ENCODE peak calls at places on chromosomes 5 and 9, in ten cellular contexts. One of them, this sample, is unnamed.

GRCh38 chr9:108551030-108551964 is 304.5 kb downstream of the ACTL7B start:
- DNase-seq in Caco-2: no peak
- DNase-seq in bronchial epithelial cell: peak
- DNase-seq in lower leg skin: no peak
- DNase-seq in A549: peak
- DNase-seq in suprapubic skin: no peak
- DNase-seq in heart left ventricle: no peak
- DNase-seq in astrocyte of the cerebellum: peak
- DNase-seq in astrocyte: peak
- DNase-seq in psoas muscle: no peak
- DNase-seq in this sample: peak

GRCh38 chr9:469672-470040 is 255.0 kb downstream of the DOCK8 start:
- DNase-seq in Caco-2: no peak
- DNase-seq in bronchial epithelial cell: no peak
- DNase-seq in lower leg skin: no peak
- DNase-seq in A549: no peak
- DNase-seq in suprapubic skin: no peak
- DNase-seq in heart left ventricle: peak
- DNase-seq in astrocyte of the cerebellum: no peak
- DNase-seq in astrocyte: no peak
- DNase-seq in psoas muscle: peak
- DNase-seq in this sample: no peak

GRCh38 chr5:88666761-88667186 is 216.2 kb downstream of the MEF2C start:
- DNase-seq in Caco-2: no peak
- DNase-seq in bronchial epithelial cell: no peak
- DNase-seq in lower leg skin: no peak
- DNase-seq in A549: no peak
- DNase-seq in suprapubic skin: no peak
- DNase-seq in heart left ventricle: no peak
- DNase-seq in astrocyte of the cerebellum: no peak
- DNase-seq in astrocyte: peak
- DNase-seq in psoas muscle: no peak
- DNase-seq in this sample: peak

GRCh38 chr5:176608142-176608705 is 1.7 kb downstream of the GPRIN1 start:
- DNase-seq in Caco-2: no peak
- DNase-seq in bronchial epithelial cell: no peak
- DNase-seq in lower leg skin: no peak
- DNase-seq in A549: no peak
- DNase-seq in suprapubic skin: no peak
- DNase-seq in heart left ventricle: no peak
- DNase-seq in astrocyte of the cerebellum: no peak
- DNase-seq in astrocyte: no peak
- DNase-seq in psoas muscle: no peak
- DNase-seq in this sample: no peak

GRCh38 chr5:113205807-113206206 is 229.0 kb downstream of the TSSK1B start:
- DNase-seq in Caco-2: no peak
- DNase-seq in bronchial epithelial cell: peak
- DNase-seq in lower leg skin: no peak
- DNase-seq in A549: peak
- DNase-seq in suprapubic skin: no peak
- DNase-seq in heart left ventricle: no peak
- DNase-seq in astrocyte of the cerebellum: no peak
- DNase-seq in astrocyte: no peak
- DNase-seq in psoas muscle: no peak
- DNase-seq in this sample: no peak

GRCh38 chr5:68292316-68292715 is 76.8 kb downstream of the PIK3R1 start:
- DNase-seq in Caco-2: no peak
- DNase-seq in bronchial epithelial cell: no peak
- DNase-seq in lower leg skin: no peak
- DNase-seq in A549: no peak
- DNase-seq in suprapubic skin: no peak
- DNase-seq in heart left ventricle: no peak
- DNase-seq in astrocyte of the cerebellum: peak
- DNase-seq in astrocyte: peak
- DNase-seq in psoas muscle: no peak
- DNase-seq in this sample: peak

GRCh38 chr5:37717613-37718431 is 122.0 kb downstream of the GDNF start:
- DNase-seq in Caco-2: peak
- DNase-seq in bronchial epithelial cell: peak
- DNase-seq in lower leg skin: no peak
- DNase-seq in A549: peak
- DNase-seq in suprapubic skin: no peak
- DNase-seq in heart left ventricle: peak
- DNase-seq in astrocyte of the cerebellum: peak
- DNase-seq in astrocyte: peak
- DNase-seq in psoas muscle: no peak
- DNase-seq in this sample: peak

GRCh38 chr5:147481857-147482256 is 28.0 kb downstream of the DPYSL3 start:
- DNase-seq in Caco-2: no peak
- DNase-seq in bronchial epithelial cell: peak
- DNase-seq in lower leg skin: no peak
- DNase-seq in A549: no peak
- DNase-seq in suprapubic skin: no peak
- DNase-seq in heart left ventricle: no peak
- DNase-seq in astrocyte of the cerebellum: no peak
- DNase-seq in astrocyte: peak
- DNase-seq in psoas muscle: no peak
- DNase-seq in this sample: peak

GRCh38 chr5:136620016-136620419 is 254.7 kb upstream of the TRPC7 start:
- DNase-seq in Caco-2: no peak
- DNase-seq in bronchial epithelial cell: peak
- DNase-seq in lower leg skin: no peak
- DNase-seq in A549: peak
- DNase-seq in suprapubic skin: no peak
- DNase-seq in heart left ventricle: no peak
- DNase-seq in astrocyte of the cerebellum: no peak
- DNase-seq in astrocyte: peak
- DNase-seq in psoas muscle: no peak
- DNase-seq in this sample: peak

GRCh38 chr5:36870399-36871040 is 6.0 kb upstream of the NIPBL start:
- DNase-seq in Caco-2: no peak
- DNase-seq in bronchial epithelial cell: peak
- DNase-seq in lower leg skin: no peak
- DNase-seq in A549: peak
- DNase-seq in suprapubic skin: no peak
- DNase-seq in heart left ventricle: no peak
- DNase-seq in astrocyte of the cerebellum: peak
- DNase-seq in astrocyte: peak
- DNase-seq in psoas muscle: no peak
- DNase-seq in this sample: peak

GRCh38 chr9:97548819-97549540 is 47.5 kb downstream of the TMOD1 start:
- DNase-seq in Caco-2: no peak
- DNase-seq in bronchial epithelial cell: no peak
- DNase-seq in lower leg skin: peak
- DNase-seq in A549: no peak
- DNase-seq in suprapubic skin: no peak
- DNase-seq in heart left ventricle: no peak
- DNase-seq in astrocyte of the cerebellum: no peak
- DNase-seq in astrocyte: no peak
- DNase-seq in psoas muscle: no peak
- DNase-seq in this sample: no peak

GRCh38 chr9:120475341-120475740 is 104.6 kb downstream of the CDK5RAP2 start:
- DNase-seq in Caco-2: no peak
- DNase-seq in bronchial epithelial cell: no peak
- DNase-seq in lower leg skin: peak
- DNase-seq in A549: no peak
- DNase-seq in suprapubic skin: peak
- DNase-seq in heart left ventricle: peak
- DNase-seq in astrocyte of the cerebellum: peak
- DNase-seq in astrocyte: peak
- DNase-seq in psoas muscle: peak
- DNase-seq in this sample: peak

GRCh38 chr5:130875673-130876072 is 289.4 kb downstream of the HINT1 start:
- DNase-seq in Caco-2: no peak
- DNase-seq in bronchial epithelial cell: no peak
- DNase-seq in lower leg skin: no peak
- DNase-seq in A549: no peak
- DNase-seq in suprapubic skin: no peak
- DNase-seq in heart left ventricle: no peak
- DNase-seq in astrocyte of the cerebellum: no peak
- DNase-seq in astrocyte: no peak
- DNase-seq in psoas muscle: no peak
- DNase-seq in this sample: no peak

GRCh38 chr9:78031271-78031825 is at the start of gene GNAQ:
- DNase-seq in Caco-2: no peak
- DNase-seq in bronchial epithelial cell: no peak
- DNase-seq in lower leg skin: peak
- DNase-seq in A549: no peak
- DNase-seq in suprapubic skin: peak
- DNase-seq in heart left ventricle: peak
- DNase-seq in astrocyte of the cerebellum: no peak
- DNase-seq in astrocyte: no peak
- DNase-seq in psoas muscle: peak
- DNase-seq in this sample: no peak

GRCh38 chr5:143641549-143641955 is 170.4 kb upstream of the HMHB1 start:
- DNase-seq in Caco-2: no peak
- DNase-seq in bronchial epithelial cell: no peak
- DNase-seq in lower leg skin: no peak
- DNase-seq in A549: no peak
- DNase-seq in suprapubic skin: no peak
- DNase-seq in heart left ventricle: no peak
- DNase-seq in astrocyte of the cerebellum: peak
- DNase-seq in astrocyte: peak
- DNase-seq in psoas muscle: no peak
- DNase-seq in this sample: no peak

DNA sequence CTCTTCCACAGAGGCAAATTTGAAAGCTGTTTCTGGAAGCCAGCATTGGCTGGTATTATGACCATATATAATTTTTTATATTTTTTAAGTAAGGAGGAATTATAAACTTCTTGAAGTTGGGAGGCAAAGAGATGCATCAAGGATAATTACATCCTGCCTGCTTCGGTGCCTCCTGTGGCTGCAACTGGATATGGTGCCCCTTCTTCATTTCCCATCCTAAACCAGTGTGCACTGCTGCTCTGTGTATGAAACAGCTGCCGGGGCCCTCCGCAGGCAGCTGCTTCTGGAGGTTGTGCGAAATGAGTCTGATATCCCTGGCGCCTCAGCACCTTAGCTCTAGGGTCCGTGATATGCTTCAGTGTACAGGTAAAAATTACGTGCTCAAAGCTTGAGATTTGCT is 304.2 kb downstream of the ENC1 start:
- DNase-seq in Caco-2: no peak
- DNase-seq in bronchial epithelial cell: no peak
- DNase-seq in lower leg skin: no peak
- DNase-seq in A549: no peak
- DNase-seq in suprapubic skin: no peak
- DNase-seq in heart left ventricle: no peak
- DNase-seq in astrocyte of the cerebellum: no peak
- DNase-seq in astrocyte: no peak
- DNase-seq in psoas muscle: no peak
- DNase-seq in this sample: no peak
- TF ChIP-seq CTCF in Caco-2: peak
- TF ChIP-seq CTCF in bronchial epithelial cell: peak
- TF ChIP-seq CTCF in lower leg skin: no peak
- TF ChIP-seq CTCF in A549: no peak
- TF ChIP-seq CTCF in suprapubic skin: no peak
- TF ChIP-seq CTCF in heart left ventricle: no peak
- TF ChIP-seq CTCF in astrocyte of the cerebellum: peak
- TF ChIP-seq CTCF in astrocyte: no peak
- TF ChIP-seq CTCF in psoas muscle: no peak
- TF ChIP-seq CTCF in this sample: peak

GRCh38 chr5:164934039-164934438 is 1428.6 kb downstream of the MAT2B start:
- DNase-seq in Caco-2: peak
- DNase-seq in bronchial epithelial cell: no peak
- DNase-seq in lower leg skin: no peak
- DNase-seq in A549: peak
- DNase-seq in suprapubic skin: no peak
- DNase-seq in heart left ventricle: no peak
- DNase-seq in astrocyte of the cerebellum: no peak
- DNase-seq in astrocyte: no peak
- DNase-seq in psoas muscle: no peak
- DNase-seq in this sample: no peak

DNA sequence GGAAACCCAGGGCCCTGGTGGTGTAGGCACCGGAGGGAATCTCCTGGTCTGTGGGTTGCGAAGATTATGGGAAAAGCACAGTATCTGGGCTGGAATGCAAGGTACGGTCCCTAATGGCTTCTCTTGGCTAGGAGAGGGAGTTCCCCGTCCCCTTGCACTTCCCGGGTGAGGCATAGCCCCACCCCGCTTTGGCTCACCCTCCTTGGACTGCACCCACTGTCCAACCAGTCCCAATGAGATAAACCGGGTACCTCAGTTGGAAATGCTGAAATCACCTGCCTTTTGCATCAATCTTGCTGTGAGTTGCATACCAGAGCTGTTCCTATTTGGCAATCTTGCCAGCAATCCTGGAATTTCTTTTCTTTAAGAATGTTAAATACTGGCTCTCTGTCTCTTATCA is 1429.1 kb downstream of the MAT2B start:
- DNase-seq in Caco-2: no peak
- DNase-seq in bronchial epithelial cell: no peak
- DNase-seq in lower leg skin: no peak
- DNase-seq in A549: no peak
- DNase-seq in suprapubic skin: no peak
- DNase-seq in heart left ventricle: no peak
- DNase-seq in astrocyte of the cerebellum: no peak
- DNase-seq in astrocyte: no peak
- DNase-seq in psoas muscle: no peak
- DNase-seq in this sample: no peak
- H3K4me3 ChIP-seq in Caco-2: no peak
- H3K4me3 ChIP-seq in bronchial epithelial cell: no peak
- H3K4me3 ChIP-seq in lower leg skin: no peak
- H3K4me3 ChIP-seq in A549: no peak
- H3K4me3 ChIP-seq in suprapubic skin: no peak
- H3K4me3 ChIP-seq in heart left ventricle: no peak
- H3K4me3 ChIP-seq in astrocyte of the cerebellum: no peak
- H3K4me3 ChIP-seq in astrocyte: no peak
- H3K4me3 ChIP-seq in psoas muscle: no peak
- H3K4me3 ChIP-seq in this sample: no peak

DNA sequence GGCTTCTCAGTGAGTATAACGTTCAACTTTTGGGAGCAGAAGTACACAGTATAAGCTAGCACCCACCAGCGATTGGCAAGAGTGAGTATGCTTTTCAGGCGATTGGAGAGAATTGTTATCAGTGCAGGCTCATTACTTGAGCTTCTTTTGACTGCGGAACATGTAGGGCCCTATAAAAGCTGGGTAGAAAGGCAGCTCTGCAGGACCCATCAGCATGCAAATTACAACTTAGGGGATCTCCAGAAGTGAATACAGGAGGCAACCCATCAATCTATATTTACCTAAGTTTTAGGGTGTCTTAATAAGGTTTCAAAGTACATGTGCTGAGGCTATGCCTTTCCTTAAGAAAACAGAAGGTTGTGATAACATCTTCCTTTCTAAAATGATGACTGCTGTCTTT is 225.0 kb downstream of the MLLT3 start:
- DNase-seq in Caco-2: no peak
- DNase-seq in bronchial epithelial cell: no peak
- DNase-seq in lower leg skin: no peak
- DNase-seq in A549: no peak
- DNase-seq in suprapubic skin: no peak
- DNase-seq in heart left ventricle: no peak
- DNase-seq in astrocyte of the cerebellum: no peak
- DNase-seq in astrocyte: no peak
- DNase-seq in psoas muscle: no peak
- DNase-seq in this sample: no peak
- TF ChIP-seq CTCF in Caco-2: no peak
- TF ChIP-seq CTCF in bronchial epithelial cell: no peak
- TF ChIP-seq CTCF in lower leg skin: no peak
- TF ChIP-seq CTCF in A549: no peak
- TF ChIP-seq CTCF in suprapubic skin: no peak
- TF ChIP-seq CTCF in heart left ventricle: no peak
- TF ChIP-seq CTCF in astrocyte of the cerebellum: no peak
- TF ChIP-seq CTCF in astrocyte: no peak
- TF ChIP-seq CTCF in psoas muscle: no peak
- TF ChIP-seq CTCF in this sample: no peak

GRCh38 chr9:129027685-129028191 is 393 bp downstream of the SH3GLB2 start:
- DNase-seq in Caco-2: peak
- DNase-seq in bronchial epithelial cell: no peak
- DNase-seq in lower leg skin: peak
- DNase-seq in A549: peak
- DNase-seq in suprapubic skin: peak
- DNase-seq in heart left ventricle: no peak
- DNase-seq in astrocyte of the cerebellum: no peak
- DNase-seq in astrocyte: no peak
- DNase-seq in psoas muscle: no peak
- DNase-seq in this sample: no peak
- H3K4me3 ChIP-seq in Caco-2: peak
- H3K4me3 ChIP-seq in bronchial epithelial cell: peak
- H3K4me3 ChIP-seq in lower leg skin: peak
- H3K4me3 ChIP-seq in A549: peak
- H3K4me3 ChIP-seq in suprapubic skin: peak
- H3K4me3 ChIP-seq in heart left ventricle: peak
- H3K4me3 ChIP-seq in astrocyte of the cerebellum: peak
- H3K4me3 ChIP-seq in astrocyte: peak
- H3K4me3 ChIP-seq in psoas muscle: peak
- H3K4me3 ChIP-seq in this sample: peak